ENCODE peak calls at places on chromosomes 7 and 10, in nine cellular contexts. One of them, this sample, is unnamed.

GRCh38 chr10:12400266-12400931 is 51.1 kb downstream of the CAMK1D start:
- DNase-seq in stimulated activated CD8-positive, alpha-beta memory T cell treated with anti-CD3 and anti-CD28 coated beads, Interleukin-4, amount 100 ng/mL, for 1 hour: no peak
- DNase-seq in activated CD4-positive, alpha-beta T cell treated with anti-CD3 and anti-CD28 coated beads for 1 hour: no peak
- DNase-seq in naive B cell: no peak
- DNase-seq in mammary epithelial cell: no peak
- DNase-seq in activated CD8-positive, alpha-beta memory T cell treated with anti-CD3 and anti-CD28 coated beads for 48 hours: no peak
- DNase-seq in T-helper 2 cell: no peak
- DNase-seq in mucosa of descending colon: no peak
- DNase-seq in KBM-7: no peak
- DNase-seq in this sample: no peak

GRCh38 chr10:77837925-77838595 is 88.5 kb downstream of the DLG5 start:
- DNase-seq in T-helper 2 cell: no peak
- DNase-seq in stimulated activated CD8-positive, alpha-beta memory T cell treated with anti-CD3 and anti-CD28 coated beads, Interleukin-4, amount 100 ng/mL, for 1 hour: no peak
- DNase-seq in KBM-7: no peak
- DNase-seq in activated CD8-positive, alpha-beta memory T cell treated with anti-CD3 and anti-CD28 coated beads for 48 hours: no peak
- DNase-seq in activated CD4-positive, alpha-beta T cell treated with anti-CD3 and anti-CD28 coated beads for 1 hour: no peak
- DNase-seq in mucosa of descending colon: no peak
- DNase-seq in naive B cell: no peak
- DNase-seq in mammary epithelial cell: no peak
- DNase-seq in this sample: no peak

GRCh38 chr7:98404840-98405239 is 4.0 kb upstream of the BAIAP2L1 start:
- DNase-seq in naive B cell: no peak
- DNase-seq in mucosa of descending colon: no peak
- DNase-seq in T-helper 2 cell: no peak
- DNase-seq in KBM-7: no peak
- DNase-seq in stimulated activated CD8-positive, alpha-beta memory T cell treated with anti-CD3 and anti-CD28 coated beads, Interleukin-4, amount 100 ng/mL, for 1 hour: no peak
- DNase-seq in activated CD8-positive, alpha-beta memory T cell treated with anti-CD3 and anti-CD28 coated beads for 48 hours: no peak
- DNase-seq in mammary epithelial cell: peak
- DNase-seq in activated CD4-positive, alpha-beta T cell treated with anti-CD3 and anti-CD28 coated beads for 1 hour: no peak
- DNase-seq in this sample: no peak

GRCh38 chr7:94397721-94398120 is 3.0 kb downstream of the COL1A2 start:
- DNase-seq in activated CD4-positive, alpha-beta T cell treated with anti-CD3 and anti-CD28 coated beads for 1 hour: no peak
- DNase-seq in activated CD8-positive, alpha-beta memory T cell treated with anti-CD3 and anti-CD28 coated beads for 48 hours: no peak
- DNase-seq in T-helper 2 cell: no peak
- DNase-seq in naive B cell: no peak
- DNase-seq in KBM-7: no peak
- DNase-seq in stimulated activated CD8-positive, alpha-beta memory T cell treated with anti-CD3 and anti-CD28 coated beads, Interleukin-4, amount 100 ng/mL, for 1 hour: no peak
- DNase-seq in mucosa of descending colon: no peak
- DNase-seq in mammary epithelial cell: no peak
- DNase-seq in this sample: no peak

GRCh38 chr10:43960981-43961380 is 312.3 kb upstream of the ZNF32 start:
- DNase-seq in T-helper 2 cell: no peak
- DNase-seq in mucosa of descending colon: no peak
- DNase-seq in naive B cell: no peak
- DNase-seq in KBM-7: no peak
- DNase-seq in activated CD4-positive, alpha-beta T cell treated with anti-CD3 and anti-CD28 coated beads for 1 hour: no peak
- DNase-seq in stimulated activated CD8-positive, alpha-beta memory T cell treated with anti-CD3 and anti-CD28 coated beads, Interleukin-4, amount 100 ng/mL, for 1 hour: no peak
- DNase-seq in activated CD8-positive, alpha-beta memory T cell treated with anti-CD3 and anti-CD28 coated beads for 48 hours: no peak
- DNase-seq in mammary epithelial cell: no peak
- DNase-seq in this sample: no peak

GRCh38 chr10:102775201-102775972 is 31.6 kb downstream of the WBP1L start:
- DNase-seq in activated CD4-positive, alpha-beta T cell treated with anti-CD3 and anti-CD28 coated beads for 1 hour: no peak
- DNase-seq in T-helper 2 cell: no peak
- DNase-seq in stimulated activated CD8-positive, alpha-beta memory T cell treated with anti-CD3 and anti-CD28 coated beads, Interleukin-4, amount 100 ng/mL, for 1 hour: no peak
- DNase-seq in activated CD8-positive, alpha-beta memory T cell treated with anti-CD3 and anti-CD28 coated beads for 48 hours: no peak
- DNase-seq in mucosa of descending colon: no peak
- DNase-seq in KBM-7: no peak
- DNase-seq in mammary epithelial cell: no peak
- DNase-seq in naive B cell: no peak
- DNase-seq in this sample: no peak

GRCh38 chr7:124720195-124720594 is 45.4 kb downstream of the GPR37 start:
- DNase-seq in naive B cell: no peak
- DNase-seq in mammary epithelial cell: peak
- DNase-seq in KBM-7: no peak
- DNase-seq in stimulated activated CD8-positive, alpha-beta memory T cell treated with anti-CD3 and anti-CD28 coated beads, Interleukin-4, amount 100 ng/mL, for 1 hour: no peak
- DNase-seq in mucosa of descending colon: no peak
- DNase-seq in activated CD4-positive, alpha-beta T cell treated with anti-CD3 and anti-CD28 coated beads for 1 hour: no peak
- DNase-seq in T-helper 2 cell: no peak
- DNase-seq in activated CD8-positive, alpha-beta memory T cell treated with anti-CD3 and anti-CD28 coated beads for 48 hours: no peak
- DNase-seq in this sample: no peak

GRCh38 chr10:43061331-43061730 is 15.5 kb upstream of the RET start:
- DNase-seq in activated CD4-positive, alpha-beta T cell treated with anti-CD3 and anti-CD28 coated beads for 1 hour: no peak
- DNase-seq in activated CD8-positive, alpha-beta memory T cell treated with anti-CD3 and anti-CD28 coated beads for 48 hours: no peak
- DNase-seq in stimulated activated CD8-positive, alpha-beta memory T cell treated with anti-CD3 and anti-CD28 coated beads, Interleukin-4, amount 100 ng/mL, for 1 hour: no peak
- DNase-seq in T-helper 2 cell: no peak
- DNase-seq in KBM-7: no peak
- DNase-seq in mucosa of descending colon: no peak
- DNase-seq in mammary epithelial cell: no peak
- DNase-seq in naive B cell: no peak
- DNase-seq in this sample: no peak

GRCh38 chr10:44411251-44411650 is 26.4 kb upstream of the CXCL12 start:
- DNase-seq in activated CD4-positive, alpha-beta T cell treated with anti-CD3 and anti-CD28 coated beads for 1 hour: no peak
- DNase-seq in mucosa of descending colon: no peak
- DNase-seq in mammary epithelial cell: no peak
- DNase-seq in stimulated activated CD8-positive, alpha-beta memory T cell treated with anti-CD3 and anti-CD28 coated beads, Interleukin-4, amount 100 ng/mL, for 1 hour: no peak
- DNase-seq in activated CD8-positive, alpha-beta memory T cell treated with anti-CD3 and anti-CD28 coated beads for 48 hours: no peak
- DNase-seq in KBM-7: no peak
- DNase-seq in T-helper 2 cell: no peak
- DNase-seq in naive B cell: no peak
- DNase-seq in this sample: no peak

GRCh38 chr7:53218730-53219504 is 183.5 kb downstream of the POM121L12 start:
- DNase-seq in activated CD8-positive, alpha-beta memory T cell treated with anti-CD3 and anti-CD28 coated beads for 48 hours: no peak
- DNase-seq in T-helper 2 cell: no peak
- DNase-seq in activated CD4-positive, alpha-beta T cell treated with anti-CD3 and anti-CD28 coated beads for 1 hour: no peak
- DNase-seq in KBM-7: no peak
- DNase-seq in naive B cell: no peak
- DNase-seq in mammary epithelial cell: no peak
- DNase-seq in mucosa of descending colon: no peak
- DNase-seq in stimulated activated CD8-positive, alpha-beta memory T cell treated with anti-CD3 and anti-CD28 coated beads, Interleukin-4, amount 100 ng/mL, for 1 hour: no peak
- DNase-seq in this sample: no peak

GRCh38 chr10:75266945-75267344 is 31.2 kb upstream of the COMTD1 start:
- DNase-seq in KBM-7: no peak
- DNase-seq in mammary epithelial cell: no peak
- DNase-seq in activated CD8-positive, alpha-beta memory T cell treated with anti-CD3 and anti-CD28 coated beads for 48 hours: no peak
- DNase-seq in naive B cell: no peak
- DNase-seq in mucosa of descending colon: no peak
- DNase-seq in activated CD4-positive, alpha-beta T cell treated with anti-CD3 and anti-CD28 coated beads for 1 hour: no peak
- DNase-seq in stimulated activated CD8-positive, alpha-beta memory T cell treated with anti-CD3 and anti-CD28 coated beads, Interleukin-4, amount 100 ng/mL, for 1 hour: no peak
- DNase-seq in T-helper 2 cell: no peak
- DNase-seq in this sample: no peak

GRCh38 chr7:38831262-38831661 is 77.7 kb downstream of the VPS41 start:
- DNase-seq in KBM-7: no peak
- DNase-seq in stimulated activated CD8-positive, alpha-beta memory T cell treated with anti-CD3 and anti-CD28 coated beads, Interleukin-4, amount 100 ng/mL, for 1 hour: no peak
- DNase-seq in activated CD8-positive, alpha-beta memory T cell treated with anti-CD3 and anti-CD28 coated beads for 48 hours: no peak
- DNase-seq in activated CD4-positive, alpha-beta T cell treated with anti-CD3 and anti-CD28 coated beads for 1 hour: no peak
- DNase-seq in mammary epithelial cell: no peak
- DNase-seq in mucosa of descending colon: no peak
- DNase-seq in T-helper 2 cell: no peak
- DNase-seq in naive B cell: no peak
- DNase-seq in this sample: no peak

GRCh38 chr10:80132299-80133139 is at the start of gene PLAC9:
- DNase-seq in mucosa of descending colon: no peak
- DNase-seq in T-helper 2 cell: no peak
- DNase-seq in mammary epithelial cell: no peak
- DNase-seq in activated CD8-positive, alpha-beta memory T cell treated with anti-CD3 and anti-CD28 coated beads for 48 hours: no peak
- DNase-seq in KBM-7: no peak
- DNase-seq in activated CD4-positive, alpha-beta T cell treated with anti-CD3 and anti-CD28 coated beads for 1 hour: no peak
- DNase-seq in stimulated activated CD8-positive, alpha-beta memory T cell treated with anti-CD3 and anti-CD28 coated beads, Interleukin-4, amount 100 ng/mL, for 1 hour: no peak
- DNase-seq in naive B cell: no peak
- DNase-seq in this sample: no peak

GRCh38 chr10:4242561-4243035 is 457.6 kb upstream of the KLF6 start:
- DNase-seq in naive B cell: no peak
- DNase-seq in mammary epithelial cell: peak
- DNase-seq in mucosa of descending colon: no peak
- DNase-seq in activated CD4-positive, alpha-beta T cell treated with anti-CD3 and anti-CD28 coated beads for 1 hour: no peak
- DNase-seq in stimulated activated CD8-positive, alpha-beta memory T cell treated with anti-CD3 and anti-CD28 coated beads, Interleukin-4, amount 100 ng/mL, for 1 hour: no peak
- DNase-seq in activated CD8-positive, alpha-beta memory T cell treated with anti-CD3 and anti-CD28 coated beads for 48 hours: no peak
- DNase-seq in T-helper 2 cell: no peak
- DNase-seq in KBM-7: no peak
- DNase-seq in this sample: no peak

GRCh38 chr10:63628526-63629362 is 107.5 kb downstream of the REEP3 start:
- DNase-seq in stimulated activated CD8-positive, alpha-beta memory T cell treated with anti-CD3 and anti-CD28 coated beads, Interleukin-4, amount 100 ng/mL, for 1 hour: no peak
- DNase-seq in mammary epithelial cell: peak
- DNase-seq in T-helper 2 cell: no peak
- DNase-seq in activated CD8-positive, alpha-beta memory T cell treated with anti-CD3 and anti-CD28 coated beads for 48 hours: no peak
- DNase-seq in KBM-7: peak
- DNase-seq in naive B cell: peak
- DNase-seq in activated CD4-positive, alpha-beta T cell treated with anti-CD3 and anti-CD28 coated beads for 1 hour: no peak
- DNase-seq in mucosa of descending colon: peak
- DNase-seq in this sample: peak

This sample was measured in GM20000.